ENCODE peak calls at places on chromosomes 1 and 21, in ten cellular contexts. One of them, this sample, is unnamed.

GRCh38 chr21:41794600-41794999 is 27.7 kb upstream of the RIPK4 start:
- DNase-seq in dorsolateral prefrontal cortex: no peak
- DNase-seq in mammary epithelial cell: no peak
- DNase-seq in testis: no peak
- DNase-seq in uterus: no peak
- DNase-seq in endothelial cell of umbilical vein: no peak
- DNase-seq in colonic mucosa: no peak
- DNase-seq in hepatocyte: no peak
- DNase-seq in astrocyte of the spinal cord: no peak
- DNase-seq in fibroblast of pulmonary artery: no peak
- DNase-seq in this sample: no peak

GRCh38 chr1:218496561-218496960 is 151.4 kb downstream of the TGFB2 start:
- DNase-seq in dorsolateral prefrontal cortex: no peak
- DNase-seq in mammary epithelial cell: peak
- DNase-seq in testis: no peak
- DNase-seq in uterus: no peak
- DNase-seq in endothelial cell of umbilical vein: peak
- DNase-seq in colonic mucosa: no peak
- DNase-seq in hepatocyte: peak
- DNase-seq in astrocyte of the spinal cord: peak
- DNase-seq in fibroblast of pulmonary artery: peak
- DNase-seq in this sample: peak

GRCh38 chr21:44991538-44992483 is 52.0 kb downstream of the SLX9 start:
- DNase-seq in dorsolateral prefrontal cortex: no peak
- DNase-seq in mammary epithelial cell: no peak
- DNase-seq in testis: no peak
- DNase-seq in uterus: no peak
- DNase-seq in endothelial cell of umbilical vein: no peak
- DNase-seq in colonic mucosa: no peak
- DNase-seq in hepatocyte: no peak
- DNase-seq in astrocyte of the spinal cord: peak
- DNase-seq in fibroblast of pulmonary artery: no peak
- DNase-seq in this sample: no peak

GRCh38 chr1:174720618-174721017 is 272.9 kb downstream of the GPR52 start:
- DNase-seq in dorsolateral prefrontal cortex: no peak
- DNase-seq in mammary epithelial cell: no peak
- DNase-seq in testis: no peak
- DNase-seq in uterus: no peak
- DNase-seq in endothelial cell of umbilical vein: no peak
- DNase-seq in colonic mucosa: no peak
- DNase-seq in hepatocyte: no peak
- DNase-seq in astrocyte of the spinal cord: no peak
- DNase-seq in fibroblast of pulmonary artery: no peak
- DNase-seq in this sample: no peak

GRCh38 chr1:54861070-54861761 is 25.8 kb downstream of the DHCR24 start:
- DNase-seq in dorsolateral prefrontal cortex: no peak
- DNase-seq in mammary epithelial cell: no peak
- DNase-seq in testis: no peak
- DNase-seq in uterus: no peak
- DNase-seq in endothelial cell of umbilical vein: no peak
- DNase-seq in colonic mucosa: no peak
- DNase-seq in hepatocyte: no peak
- DNase-seq in astrocyte of the spinal cord: no peak
- DNase-seq in fibroblast of pulmonary artery: peak
- DNase-seq in this sample: no peak

GRCh38 chr1:118304722-118305344 is 119.8 kb upstream of the SPAG17 start:
- DNase-seq in dorsolateral prefrontal cortex: no peak
- DNase-seq in mammary epithelial cell: no peak
- DNase-seq in testis: no peak
- DNase-seq in uterus: no peak
- DNase-seq in endothelial cell of umbilical vein: no peak
- DNase-seq in colonic mucosa: no peak
- DNase-seq in hepatocyte: no peak
- DNase-seq in astrocyte of the spinal cord: peak
- DNase-seq in fibroblast of pulmonary artery: no peak
- DNase-seq in this sample: peak

GRCh38 chr1:233359431-233359830 is 31.9 kb downstream of the MAP3K21 start:
- DNase-seq in dorsolateral prefrontal cortex: no peak
- DNase-seq in mammary epithelial cell: no peak
- DNase-seq in testis: no peak
- DNase-seq in uterus: no peak
- DNase-seq in endothelial cell of umbilical vein: no peak
- DNase-seq in colonic mucosa: peak
- DNase-seq in hepatocyte: peak
- DNase-seq in astrocyte of the spinal cord: no peak
- DNase-seq in fibroblast of pulmonary artery: no peak
- DNase-seq in this sample: no peak

GRCh38 chr1:216836316-216836715 is 113.1 kb upstream of the ESRRG start:
- DNase-seq in dorsolateral prefrontal cortex: no peak
- DNase-seq in mammary epithelial cell: no peak
- DNase-seq in testis: no peak
- DNase-seq in uterus: no peak
- DNase-seq in endothelial cell of umbilical vein: no peak
- DNase-seq in colonic mucosa: no peak
- DNase-seq in hepatocyte: no peak
- DNase-seq in astrocyte of the spinal cord: no peak
- DNase-seq in fibroblast of pulmonary artery: no peak
- DNase-seq in this sample: no peak

DNA sequence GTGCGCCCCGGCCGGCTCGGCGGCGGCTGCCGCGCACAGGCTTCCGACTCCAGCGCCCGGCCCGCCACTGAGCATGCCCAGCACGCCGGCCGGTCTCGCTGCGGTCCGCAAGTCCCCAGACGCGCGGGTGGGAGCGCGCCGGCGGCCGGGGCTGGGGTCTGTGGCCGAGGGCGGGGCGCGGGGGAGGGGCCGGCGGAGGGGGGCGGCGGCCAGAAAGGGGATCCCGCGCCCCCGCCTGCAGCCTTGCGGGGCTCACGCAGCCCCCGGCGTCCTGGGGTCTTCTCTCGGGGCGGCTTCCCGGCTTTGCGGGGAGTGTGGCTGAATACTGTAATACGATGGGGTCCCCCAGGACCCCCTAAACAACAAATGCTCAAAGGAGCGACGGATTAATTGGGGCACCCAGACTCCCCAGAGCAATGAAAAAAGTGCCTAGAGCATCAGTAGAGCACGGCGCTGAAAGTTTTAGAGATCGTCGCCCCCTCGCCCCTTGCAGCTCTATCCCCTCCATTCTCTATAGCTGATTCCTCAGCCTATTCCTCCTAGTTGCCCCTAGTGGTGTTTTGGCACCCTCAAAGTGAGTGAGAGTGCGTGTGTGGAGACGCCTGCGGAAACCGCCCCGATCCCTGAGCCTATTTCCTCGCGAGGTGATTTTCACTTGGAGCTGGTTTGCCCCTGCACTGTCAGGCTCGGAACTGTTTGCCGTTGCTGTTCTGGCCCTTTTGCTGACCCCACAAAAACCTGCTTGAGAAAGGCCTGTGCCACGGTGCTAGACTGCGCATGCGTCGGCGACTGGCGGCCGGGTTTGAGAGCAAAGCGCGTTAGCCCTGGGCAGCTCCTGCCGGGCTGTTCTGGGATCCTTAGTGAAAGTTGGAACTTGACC is at the start of gene VAV3:
- DNase-seq in dorsolateral prefrontal cortex: peak
- DNase-seq in mammary epithelial cell: peak
- DNase-seq in testis: peak
- DNase-seq in uterus: peak
- DNase-seq in endothelial cell of umbilical vein: peak
- DNase-seq in colonic mucosa: peak
- DNase-seq in hepatocyte: peak
- DNase-seq in astrocyte of the spinal cord: peak
- DNase-seq in fibroblast of pulmonary artery: peak
- DNase-seq in this sample: peak
- TF ChIP-seq CTCF in dorsolateral prefrontal cortex: no peak
- TF ChIP-seq CTCF in mammary epithelial cell: no peak
- TF ChIP-seq CTCF in testis: no peak
- TF ChIP-seq CTCF in uterus: no peak
- TF ChIP-seq CTCF in endothelial cell of umbilical vein: no peak
- TF ChIP-seq CTCF in colonic mucosa: no peak
- TF ChIP-seq CTCF in hepatocyte: no peak
- TF ChIP-seq CTCF in astrocyte of the spinal cord: no peak
- TF ChIP-seq CTCF in fibroblast of pulmonary artery: peak
- TF ChIP-seq CTCF in this sample: peak

GRCh38 chr1:41733021-41733420 is 185.7 kb downstream of the HIVEP3 start:
- DNase-seq in dorsolateral prefrontal cortex: peak
- DNase-seq in mammary epithelial cell: no peak
- DNase-seq in testis: no peak
- DNase-seq in uterus: no peak
- DNase-seq in endothelial cell of umbilical vein: no peak
- DNase-seq in colonic mucosa: no peak
- DNase-seq in hepatocyte: no peak
- DNase-seq in astrocyte of the spinal cord: no peak
- DNase-seq in fibroblast of pulmonary artery: no peak
- DNase-seq in this sample: no peak

GRCh38 chr1:41734201-41734915 is 184.4 kb downstream of the HIVEP3 start:
- DNase-seq in dorsolateral prefrontal cortex: no peak
- DNase-seq in mammary epithelial cell: no peak
- DNase-seq in testis: no peak
- DNase-seq in uterus: no peak
- DNase-seq in endothelial cell of umbilical vein: no peak
- DNase-seq in colonic mucosa: no peak
- DNase-seq in hepatocyte: no peak
- DNase-seq in astrocyte of the spinal cord: no peak
- DNase-seq in fibroblast of pulmonary artery: no peak
- DNase-seq in this sample: no peak

GRCh38 chr1:41733725-41734124 is 185.0 kb downstream of the HIVEP3 start:
- DNase-seq in dorsolateral prefrontal cortex: no peak
- DNase-seq in mammary epithelial cell: no peak
- DNase-seq in testis: no peak
- DNase-seq in uterus: no peak
- DNase-seq in endothelial cell of umbilical vein: no peak
- DNase-seq in colonic mucosa: no peak
- DNase-seq in hepatocyte: no peak
- DNase-seq in astrocyte of the spinal cord: no peak
- DNase-seq in fibroblast of pulmonary artery: no peak
- DNase-seq in this sample: no peak

GRCh38 chr1:41730806-41731205 is 187.9 kb downstream of the HIVEP3 start:
- DNase-seq in dorsolateral prefrontal cortex: no peak
- DNase-seq in mammary epithelial cell: no peak
- DNase-seq in testis: no peak
- DNase-seq in uterus: no peak
- DNase-seq in endothelial cell of umbilical vein: no peak
- DNase-seq in colonic mucosa: no peak
- DNase-seq in hepatocyte: no peak
- DNase-seq in astrocyte of the spinal cord: no peak
- DNase-seq in fibroblast of pulmonary artery: no peak
- DNase-seq in this sample: no peak

GRCh38 chr1:41731631-41732030 is 187.1 kb downstream of the HIVEP3 start:
- DNase-seq in dorsolateral prefrontal cortex: no peak
- DNase-seq in mammary epithelial cell: no peak
- DNase-seq in testis: no peak
- DNase-seq in uterus: no peak
- DNase-seq in endothelial cell of umbilical vein: no peak
- DNase-seq in colonic mucosa: no peak
- DNase-seq in hepatocyte: no peak
- DNase-seq in astrocyte of the spinal cord: no peak
- DNase-seq in fibroblast of pulmonary artery: no peak
- DNase-seq in this sample: no peak
- H3K4me3 ChIP-seq in dorsolateral prefrontal cortex: no peak
- H3K4me3 ChIP-seq in mammary epithelial cell: no peak
- H3K4me3 ChIP-seq in testis: no peak
- H3K4me3 ChIP-seq in uterus: no peak
- H3K4me3 ChIP-seq in endothelial cell of umbilical vein: no peak
- H3K4me3 ChIP-seq in colonic mucosa: no peak
- H3K4me3 ChIP-seq in hepatocyte: no peak
- H3K4me3 ChIP-seq in astrocyte of the spinal cord: no peak
- H3K4me3 ChIP-seq in fibroblast of pulmonary artery: no peak
- H3K4me3 ChIP-seq in this sample: no peak

GRCh38 chr1:181504294-181505115 is 21.2 kb downstream of the CACNA1E start:
- DNase-seq in dorsolateral prefrontal cortex: peak
- DNase-seq in mammary epithelial cell: no peak
- DNase-seq in testis: no peak
- DNase-seq in uterus: no peak
- DNase-seq in endothelial cell of umbilical vein: no peak
- DNase-seq in colonic mucosa: no peak
- DNase-seq in hepatocyte: peak
- DNase-seq in astrocyte of the spinal cord: no peak
- DNase-seq in fibroblast of pulmonary artery: peak
- DNase-seq in this sample: peak
- TF ChIP-seq CTCF in dorsolateral prefrontal cortex: peak
- TF ChIP-seq CTCF in mammary epithelial cell: peak
- TF ChIP-seq CTCF in testis: peak
- TF ChIP-seq CTCF in uterus: no peak
- TF ChIP-seq CTCF in endothelial cell of umbilical vein: no peak
- TF ChIP-seq CTCF in colonic mucosa: no peak
- TF ChIP-seq CTCF in hepatocyte: peak
- TF ChIP-seq CTCF in astrocyte of the spinal cord: peak
- TF ChIP-seq CTCF in fibroblast of pulmonary artery: peak
- TF ChIP-seq CTCF in this sample: peak

GRCh38 chr1:18928406-18928805 is 26.1 kb upstream of the ALDH4A1 start:
- DNase-seq in dorsolateral prefrontal cortex: no peak
- DNase-seq in mammary epithelial cell: no peak
- DNase-seq in testis: no peak
- DNase-seq in uterus: no peak
- DNase-seq in endothelial cell of umbilical vein: no peak
- DNase-seq in colonic mucosa: no peak
- DNase-seq in hepatocyte: no peak
- DNase-seq in astrocyte of the spinal cord: no peak
- DNase-seq in fibroblast of pulmonary artery: no peak
- DNase-seq in this sample: no peak

GRCh38 chr1:18927654-18928272 is 25.4 kb upstream of the ALDH4A1 start:
- DNase-seq in dorsolateral prefrontal cortex: no peak
- DNase-seq in mammary epithelial cell: peak
- DNase-seq in testis: no peak
- DNase-seq in uterus: no peak
- DNase-seq in endothelial cell of umbilical vein: peak
- DNase-seq in colonic mucosa: no peak
- DNase-seq in hepatocyte: no peak
- DNase-seq in astrocyte of the spinal cord: peak
- DNase-seq in fibroblast of pulmonary artery: peak
- DNase-seq in this sample: no peak

GRCh38 chr1:18927082-18927653 is 24.8 kb upstream of the ALDH4A1 start:
- DNase-seq in dorsolateral prefrontal cortex: no peak
- DNase-seq in mammary epithelial cell: peak
- DNase-seq in testis: no peak
- DNase-seq in uterus: no peak
- DNase-seq in endothelial cell of umbilical vein: no peak
- DNase-seq in colonic mucosa: no peak
- DNase-seq in hepatocyte: no peak
- DNase-seq in astrocyte of the spinal cord: no peak
- DNase-seq in fibroblast of pulmonary artery: no peak
- DNase-seq in this sample: no peak

GRCh38 chr1:18928985-18929384 is 26.6 kb upstream of the ALDH4A1 start:
- DNase-seq in dorsolateral prefrontal cortex: no peak
- DNase-seq in mammary epithelial cell: no peak
- DNase-seq in testis: no peak
- DNase-seq in uterus: no peak
- DNase-seq in endothelial cell of umbilical vein: no peak
- DNase-seq in colonic mucosa: no peak
- DNase-seq in hepatocyte: no peak
- DNase-seq in astrocyte of the spinal cord: no peak
- DNase-seq in fibroblast of pulmonary artery: no peak
- DNase-seq in this sample: no peak

DNA sequence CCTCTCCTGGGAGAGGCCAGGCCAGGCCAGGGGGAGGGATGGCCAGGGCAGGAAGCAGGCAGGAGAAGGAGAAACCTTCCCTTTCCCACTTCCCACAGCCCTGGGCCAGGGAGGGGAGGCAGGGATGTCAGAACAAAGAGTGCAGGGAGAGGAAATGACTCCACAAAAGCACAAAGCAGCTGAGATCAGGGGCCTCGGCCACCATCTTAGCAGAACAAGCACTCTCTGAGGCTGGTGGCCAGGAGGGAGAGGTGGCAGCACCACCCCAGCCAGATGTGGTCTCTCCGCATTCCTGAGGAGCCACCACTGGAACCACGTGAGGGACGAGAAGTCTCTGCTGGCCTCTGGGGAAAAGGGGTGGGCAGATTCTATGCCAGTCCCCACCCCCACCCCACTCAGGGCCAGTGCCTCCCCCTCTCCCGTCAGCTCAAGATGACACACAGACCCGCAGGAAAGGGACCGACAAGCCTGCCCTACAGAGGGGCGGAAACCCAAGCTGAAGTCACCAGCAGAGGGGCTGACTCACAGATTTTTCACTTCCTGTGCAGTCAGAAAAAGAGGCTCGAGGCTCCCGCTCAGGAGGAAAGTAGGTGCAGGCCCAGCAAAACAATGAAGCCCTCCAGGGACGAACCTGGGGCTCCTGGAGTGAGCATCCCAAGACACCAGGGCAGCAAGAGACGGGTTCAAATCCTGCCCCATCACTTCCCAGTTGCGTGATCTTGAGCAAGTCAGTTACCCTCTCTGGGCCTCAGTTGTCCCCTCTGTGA is 24.1 kb upstream of the ALDH4A1 start:
- DNase-seq in dorsolateral prefrontal cortex: no peak
- DNase-seq in mammary epithelial cell: peak
- DNase-seq in testis: no peak
- DNase-seq in uterus: no peak
- DNase-seq in endothelial cell of umbilical vein: peak
- DNase-seq in colonic mucosa: peak
- DNase-seq in hepatocyte: peak
- DNase-seq in astrocyte of the spinal cord: peak
- DNase-seq in fibroblast of pulmonary artery: peak
- DNase-seq in this sample: peak
- H3K4me3 ChIP-seq in dorsolateral prefrontal cortex: no peak
- H3K4me3 ChIP-seq in mammary epithelial cell: peak
- H3K4me3 ChIP-seq in testis: no peak
- H3K4me3 ChIP-seq in uterus: no peak
- H3K4me3 ChIP-seq in endothelial cell of umbilical vein: no peak
- H3K4me3 ChIP-seq in colonic mucosa: no peak
- H3K4me3 ChIP-seq in hepatocyte: no peak
- H3K4me3 ChIP-seq in astrocyte of the spinal cord: no peak
- H3K4me3 ChIP-seq in fibroblast of pulmonary artery: no peak
- H3K4me3 ChIP-seq in this sample: no peak

This sample was measured in brain microvascular endothelial cell.